ENCODE peak calls at places on chromosomes 11 and 22, in five cellular contexts. L is Peyer's patch, Q is AG04450, O is prostate gland, K is spleen. J is an unnamed sample.

GRCh38 chr11:19800714-19801519 is 88.3 kb downstream of the NAV2 start:
- DNase-seq in L (no peak), Q (no peak), O (no peak), K (no peak), J (no peak)

GRCh38 chr11:64204464-64204989 is 2.0 kb upstream of the FERMT3 start:
- DNase-seq in L (peak; percentile 96), Q (peak; percentile 95), O (peak; percentile 94), K (peak; percentile 95), J (peak; percentile 97)

GRCh38 chr22:12613199-12613598 is 2914.8 kb upstream of the OR11H1 start:
- DNase-seq in L (no peak), Q (no peak), O (no peak), K (no peak), J (no peak)

GRCh38 chr11:68691402-68691784 is 7.0 kb downstream of the GAL start:
- DNase-seq in L (peak; percentile 18), Q (no peak), O (no peak), K (no peak), J (no peak)

GRCh38 chr11:19429108-19429760 is 188.5 kb upstream of the E2F8 start:
- DNase-seq in L (no peak), Q (no peak), O (no peak), K (no peak), J (no peak)

GRCh38 chr11:100434821-100435641 is 252.1 kb upstream of the ARHGAP42 start:
- DNase-seq in L (no peak), Q (no peak), O (no peak), K (no peak), J (no peak)

GRCh38 chr11:132911186-132911585 is 621.1 kb downstream of the OPCML start:
- DNase-seq in L (peak; percentile 72), Q (peak; percentile 4), O (no peak), K (no peak), J (no peak)

GRCh38 chr11:19246816-19247215 is 6.1 kb upstream of the E2F8 start:
- DNase-seq in L (no peak), Q (no peak), O (no peak), K (no peak), J (no peak)

GRCh38 chr11:128488471-128488870 is 98.9 kb downstream of the ETS1 start:
- DNase-seq in L (no peak), Q (peak; percentile 81), O (no peak), K (no peak), J (peak; percentile 72)

GRCh38 chr11:90113541-90113940 is 20.9 kb upstream of the NAALAD2 start:
- DNase-seq in L (no peak), Q (no peak), O (no peak), K (no peak), J (no peak)

GRCh38 chr11:64165842-64166635 is at the start of gene MACROD1:
- DNase-seq in L (peak; percentile 95), Q (peak; percentile 32), O (peak; percentile 95), K (peak; percentile 93), J (peak; percentile 24)

GRCh38 chr11:59368238-59369022 is 9.7 kb downstream of the OR5AN1 start:
- DNase-seq in L (no peak), Q (no peak), O (no peak), K (peak; percentile 58), J (no peak)

GRCh38 chr11:44351898-44352498 is 42.1 kb upstream of the ALX4 start:
- DNase-seq in L (no peak), Q (no peak), O (no peak), K (no peak), J (no peak)

GRCh38 chr22:21098099-21098671 is 52.4 kb downstream of the LRRC74B start:
- DNase-seq in L (no peak), Q (no peak), O (no peak), K (no peak), J (no peak)
- TF ChIP-seq CTCF in L (no peak), Q (no peak), O (no peak), K (no peak), J (no peak)

GRCh38 chr22:42116848-42117424 is 13.7 kb downstream of the CYP2D6 start:
- DNase-seq in L (no peak), Q (no peak), O (no peak), K (no peak), J (no peak)
- TF ChIP-seq CTCF in L (no peak), Q (no peak), O (no peak), K (no peak), J (no peak)

GRCh38 chr22:46681010-46681409 is 57.0 kb downstream of the CERK start:
- DNase-seq in L (no peak), Q (no peak), O (no peak), K (no peak), J (no peak)
- TF ChIP-seq CTCF in L (peak; percentile 35), Q (peak; percentile 24), O (no peak), K (no peak), J (no peak)

DNA sequence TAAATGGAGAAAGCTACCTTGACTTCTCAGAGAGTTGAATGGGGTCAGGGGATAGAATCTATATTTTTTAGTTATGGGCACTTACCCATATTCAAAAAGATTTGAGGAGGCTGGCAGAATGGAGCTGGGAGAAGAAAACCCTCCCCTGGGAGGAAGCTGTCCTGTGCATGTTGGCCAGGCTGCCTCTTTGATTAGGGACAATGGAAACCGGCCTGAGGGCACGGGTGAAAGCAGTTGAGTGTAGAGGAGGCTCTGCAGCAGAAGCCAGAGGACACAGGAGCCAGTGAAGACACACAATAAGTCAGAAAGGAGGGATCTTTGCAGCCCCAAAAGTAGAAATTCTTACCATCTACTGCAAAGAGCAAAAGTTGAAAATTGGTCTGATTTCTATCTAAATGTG is 66.6 kb upstream of the B3GAT1 start:
- DNase-seq in L (no peak), Q (no peak), O (no peak), K (no peak), J (no peak)
- TF ChIP-seq CTCF in L (no peak), Q (no peak), O (no peak), K (no peak), J (no peak)

DNA sequence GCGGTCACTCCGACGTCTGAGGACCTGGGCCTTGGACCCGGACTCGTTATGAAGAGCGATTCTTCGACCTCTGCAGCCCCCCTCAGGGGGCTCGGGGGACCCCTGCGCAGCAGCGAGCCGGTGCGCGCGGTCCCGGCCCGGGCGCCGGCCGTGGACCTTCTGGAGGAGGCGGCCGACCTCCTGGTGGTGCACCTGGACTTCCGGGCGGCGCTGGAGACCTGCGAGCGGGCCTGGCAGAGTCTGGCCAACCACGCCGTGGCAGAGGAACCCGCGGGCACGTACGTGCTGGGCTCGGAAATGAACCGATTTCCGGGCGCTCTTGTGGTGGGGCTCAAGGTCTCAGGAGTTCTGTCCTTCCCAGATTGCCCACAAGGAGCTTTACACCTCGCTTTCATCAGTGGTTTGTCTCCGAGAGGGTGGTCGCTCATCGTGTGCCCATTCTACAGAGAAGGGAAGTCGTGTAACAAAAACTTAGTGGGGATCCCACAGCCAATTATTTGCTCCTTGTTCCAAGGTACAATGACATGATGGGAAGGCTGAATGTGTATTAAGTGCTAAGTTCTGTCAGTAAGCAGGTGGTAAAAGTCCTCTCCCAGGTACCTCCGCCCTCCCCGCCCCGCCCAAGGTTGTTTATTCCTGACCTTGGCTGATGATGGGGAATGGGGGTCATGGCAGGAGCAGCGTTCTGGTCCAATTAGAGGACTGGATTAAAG is 695 bp downstream of the PEX26 start:
- DNase-seq in L (peak; percentile 74), Q (no peak), O (no peak), K (peak; percentile 92), J (no peak)
- TF ChIP-seq CTCF in L (no peak), Q (peak; percentile 23), O (no peak), K (no peak), J (no peak)

DNA sequence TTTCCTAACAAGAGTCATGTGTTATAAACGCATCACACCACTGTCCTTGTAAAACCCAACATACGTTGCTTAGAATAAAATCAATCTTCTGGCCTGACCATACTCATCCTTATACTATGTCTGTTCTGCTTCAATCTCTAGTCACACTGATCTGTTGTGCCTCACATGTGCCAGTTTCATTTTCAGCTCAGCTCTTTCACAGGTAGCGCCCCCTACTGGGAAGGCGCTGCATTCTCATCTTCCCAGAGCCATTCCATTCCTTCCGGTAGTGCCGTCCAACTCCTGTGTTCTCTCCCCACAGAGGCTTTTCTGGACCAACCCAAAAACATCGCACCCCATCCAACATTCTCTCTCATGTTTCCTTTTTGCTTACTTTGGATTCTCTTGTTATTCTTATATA is 22.2 kb downstream of the CASP5 start:
- DNase-seq in L (peak; percentile 80), Q (no peak), O (no peak), K (peak; percentile 80), J (no peak)
- TF ChIP-seq CTCF in L (peak; percentile 74), Q (peak; percentile 38), O (no peak), K (peak; percentile 70), J (peak; percentile 22)

DNA sequence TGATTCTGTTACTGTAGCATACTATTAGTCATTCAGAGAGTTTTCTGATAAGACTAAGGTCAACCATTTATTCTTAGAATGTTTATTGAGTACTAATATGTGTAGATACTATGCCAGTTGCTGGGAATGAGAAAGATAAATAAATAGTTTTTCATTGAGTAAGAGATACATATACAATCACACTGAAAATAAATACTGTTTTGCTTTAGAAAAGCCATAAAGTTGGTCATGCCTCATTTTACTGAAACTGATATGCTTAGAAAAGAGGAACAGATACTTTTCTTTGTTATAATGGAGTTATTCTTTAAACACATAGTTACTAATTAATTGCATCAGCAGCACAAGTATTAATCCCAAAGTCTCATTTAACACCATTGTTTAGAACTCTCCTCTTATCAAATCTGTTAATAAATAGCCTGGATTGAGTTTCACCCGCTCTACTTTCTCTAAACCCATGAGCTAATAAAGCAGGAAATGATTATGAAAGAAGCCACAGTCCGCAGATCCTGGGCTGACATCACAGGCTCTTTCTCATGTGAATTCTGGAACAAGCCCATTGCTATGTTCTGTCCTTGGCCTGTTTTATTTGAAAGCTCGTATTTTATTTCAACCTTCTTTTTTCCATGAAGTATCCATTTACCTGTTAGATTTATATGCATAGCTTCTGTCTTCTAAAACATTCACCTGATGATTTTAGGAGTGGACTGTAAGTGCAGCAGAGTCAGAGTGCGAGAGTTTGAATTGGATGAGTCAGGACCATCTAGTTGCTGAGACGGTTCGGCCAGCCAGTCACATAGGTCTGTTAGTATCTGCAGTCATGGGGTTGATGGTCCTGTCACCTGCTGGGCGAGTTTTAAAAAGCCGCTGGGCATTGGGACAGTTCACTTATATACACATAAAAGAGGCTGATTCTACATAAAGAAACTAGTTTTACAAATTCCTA is 35.5 kb downstream of the PIWIL4 start:
- DNase-seq in L (peak; percentile 87), Q (peak; percentile 81), O (peak; percentile 55), K (no peak), J (no peak)
- TF ChIP-seq CTCF in L (no peak), Q (peak; percentile 78), O (peak; percentile 41), K (no peak), J (no peak)

J was measured in AG09319.